ENCODE peak calls at places on chromosomes 12 and 14, in nine cellular contexts. S, K, F, O, C, R, T, U and P are unnamed samples.

GRCh38 chr12:38282886-38283285 is 33.7 kb upstream of the ALG10B start:
- DNase-seq in R (no peak), O (no peak), F (no peak), C (peak; percentile 84), U (no peak), T (no peak), S (no peak), K (peak; percentile 98), P (peak; percentile 3)

GRCh38 chr12:47870175-47870781 is 34.5 kb downstream of the VDR start:
- DNase-seq in U (peak; percentile 62), S (peak; percentile 75), F (peak; percentile 83), R (peak; percentile 77), C (no peak), O (peak; percentile 24), T (peak; percentile 55), K (peak; percentile 28), P (peak; percentile 69)

GRCh38 chr12:42652048-42652447 is 62.5 kb upstream of the PRICKLE1 start:
- DNase-seq in U (no peak), T (peak; percentile 6), S (no peak), O (no peak), F (no peak), R (no peak), K (peak; percentile 41), C (no peak), P (no peak)

GRCh38 chr12:24425601-24425970 is 476.1 kb upstream of the SOX5 start:
- DNase-seq in U (no peak), C (no peak), T (peak; percentile 26), K (no peak), F (no peak), O (no peak), S (no peak), R (no peak), P (no peak)

GRCh38 chr12:6343518-6343917 is 1.6 kb upstream of the TNFRSF1A start:
- DNase-seq in R (no peak), F (no peak), T (no peak), U (no peak), S (no peak), C (no peak), O (no peak), K (no peak), P (no peak)

GRCh38 chr14:104351849-104352492 is 213.6 kb downstream of the KIF26A start:
- DNase-seq in F (no peak), T (no peak), K (no peak), O (no peak), S (no peak), C (no peak), U (no peak), R (no peak), P (no peak)

GRCh38 chr12:65184176-65184857 is 14.9 kb downstream of the LEMD3 start:
- DNase-seq in U (no peak), T (no peak), C (no peak), S (no peak), R (no peak), K (no peak), F (no peak), O (no peak), P (no peak)

GRCh38 chr14:92475037-92475436 is 38.5 kb upstream of the RIN3 start:
- DNase-seq in U (no peak), K (no peak), T (no peak), O (no peak), R (no peak), F (no peak), S (no peak), C (no peak), P (no peak)

GRCh38 chr14:22410497-22410896 is 178.5 kb downstream of the DAD1 start:
- DNase-seq in R (no peak), O (no peak), T (no peak), K (no peak), F (no peak), U (no peak), S (no peak), C (no peak), P (peak; percentile 17)

GRCh38 chr14:95098984-95099599 is 58.2 kb downstream of the DICER1 start:
- DNase-seq in T (peak; percentile 81), C (peak; percentile 40), U (peak; percentile 45), F (no peak), K (peak; percentile 65), S (peak; percentile 87), O (peak; percentile 58), R (peak; percentile 86), P (peak; percentile 88)

GRCh38 chr14:36835145-36835544 is 173.5 kb downstream of the PAX9 start:
- DNase-seq in C (no peak), U (no peak), O (no peak), R (peak; percentile 30), K (no peak), T (no peak), S (no peak), F (no peak), P (no peak)

GRCh38 chr14:24176599-24176998 is 4.7 kb downstream of the REC8 start:
- DNase-seq in O (no peak), C (no peak), T (no peak), F (no peak), S (no peak), K (no peak), U (no peak), R (no peak), P (no peak)

GRCh38 chr12:126518596-126519200 is 1453.5 kb downstream of the AACS start:
- DNase-seq in T (no peak), R (no peak), K (no peak), U (no peak), C (no peak), S (no peak), O (no peak), F (no peak), P (no peak)

GRCh38 chr12:57476162-57476992 is 3.3 kb downstream of the ARHGAP9 start:
- DNase-seq in K (no peak), T (no peak), O (peak; percentile 72), S (peak; percentile 79), C (no peak), U (no peak), F (no peak), R (no peak), P (no peak)

GRCh38 chr12:52945389-52946232 is 3.3 kb upstream of the KRT18 start:
- DNase-seq in K (peak; percentile 67), T (peak; percentile 85), U (no peak), F (no peak), R (peak; percentile 56), C (no peak), O (no peak), S (peak; percentile 90), P (peak; percentile 55)

GRCh38 chr12:29795715-29796114 is 12.0 kb upstream of the TMTC1 start:
- DNase-seq in T (no peak), U (no peak), R (no peak), F (no peak), S (no peak), C (no peak), O (no peak), K (no peak), P (no peak)

GRCh38 chr12:6038160-6038559 is 86.3 kb downstream of the VWF start:
- DNase-seq in R (peak; percentile 94), O (peak; percentile 63), U (peak; percentile 60), T (peak; percentile 85), F (peak; percentile 85), C (peak; percentile 91), S (peak; percentile 98), K (peak; percentile 79), P (peak; percentile 78)

GRCh38 chr12:12839886-12840285 is 26.7 kb downstream of the DDX47 start:
- DNase-seq in U (no peak), S (no peak), K (peak; percentile 97), T (peak; percentile 65), C (peak; percentile 90), O (no peak), F (no peak), R (no peak), P (peak; percentile 93)

GRCh38 chr12:15163001-15163400 is 58.2 kb downstream of the RERG start:
- DNase-seq in F (no peak), R (no peak), T (no peak), O (no peak), U (no peak), K (no peak), S (no peak), C (no peak), P (no peak)

GRCh38 chr12:56154818-56155217 is 2.4 kb downstream of the MYL6B start:
- DNase-seq in K (no peak), F (no peak), S (no peak), T (no peak), U (no peak), C (no peak), O (no peak), R (no peak), P (no peak)

DNA sequence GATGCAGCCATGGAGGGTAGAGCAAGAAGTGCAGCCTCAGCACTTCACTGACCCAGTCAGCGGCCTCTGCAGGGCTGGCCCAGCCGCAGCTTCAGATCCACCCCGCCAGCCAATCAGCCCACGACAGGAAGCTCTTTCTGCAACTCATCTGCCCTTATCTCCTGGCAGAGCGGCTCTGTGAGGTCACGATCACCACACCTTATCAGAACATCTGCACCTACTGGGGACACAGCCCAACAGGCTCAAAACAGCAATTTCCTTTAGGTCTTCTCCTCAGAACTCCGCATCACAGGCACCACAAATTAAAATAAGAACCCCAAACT is 287.3 kb downstream of the BCL11B start:
- DNase-seq in R (no peak), O (no peak), C (no peak), U (no peak), F (no peak), S (no peak), T (no peak), K (no peak), P (no peak)
- TF ChIP-seq EZH2phosphoT487 in R (no peak), O (no peak), C (no peak), U (no peak), F (no peak), S (no peak), T (no peak), K (no peak), P (no peak)

GRCh38 chr14:61077946-61078738 is 97.1 kb downstream of the SLC38A6 start:
- DNase-seq in C (no peak), T (no peak), O (no peak), R (no peak), F (no peak), K (peak; percentile 93), U (no peak), S (no peak), P (peak; percentile 71)
- TF ChIP-seq EZH2phosphoT487 in C (no peak), T (no peak), O (no peak), R (no peak), F (no peak), K (no peak), U (no peak), S (no peak), P (no peak)

GRCh38 chr12:81520064-81520945 is 238.8 kb downstream of the PPFIA2 start:
- DNase-seq in K (no peak), T (no peak), S (no peak), U (no peak), R (no peak), O (no peak), C (no peak), F (peak; percentile 67), P (no peak)
- TF ChIP-seq EZH2phosphoT487 in K (no peak), T (no peak), S (no peak), U (no peak), R (no peak), O (no peak), C (no peak), F (no peak), P (no peak)

DNA sequence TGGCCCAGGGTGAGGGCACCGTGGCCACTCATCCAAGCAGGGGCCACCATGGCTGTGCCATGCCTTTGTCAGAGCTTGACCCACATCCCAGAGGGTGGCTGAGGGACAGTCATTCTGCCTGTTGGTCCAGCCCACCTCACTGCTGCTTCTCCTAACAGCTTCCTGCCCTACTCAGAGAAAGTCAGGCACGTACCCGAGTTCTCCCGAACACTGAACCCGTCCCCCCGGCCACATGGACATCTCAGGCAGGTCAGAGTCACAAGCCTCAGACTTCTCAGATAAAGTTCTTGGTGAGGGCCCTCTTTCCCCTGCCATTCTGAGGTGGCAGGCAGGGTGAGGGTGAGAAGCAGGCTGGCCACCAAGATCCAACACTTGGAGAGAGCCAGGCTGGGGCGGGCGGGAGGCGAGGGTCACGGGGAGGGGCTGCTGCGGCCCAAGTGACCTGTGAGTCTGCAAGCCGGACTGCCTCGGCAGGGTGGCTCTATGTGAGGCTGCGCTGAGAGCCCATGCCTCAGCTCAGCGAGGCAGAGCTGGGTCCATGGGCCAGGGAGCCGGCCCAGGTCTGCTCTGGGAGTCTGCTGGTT is 317.8 kb downstream of the TMEM121 start:
- DNase-seq in S (no peak), F (no peak), K (no peak), R (no peak), C (no peak), O (peak; percentile 0), U (no peak), T (no peak), P (no peak)
- TF ChIP-seq EZH2phosphoT487 in S (no peak), F (no peak), K (no peak), R (no peak), C (no peak), O (no peak), U (no peak), T (no peak), P (no peak)